ENCODE peak calls at places on chromosomes 6 and 20, in ten cellular contexts. R, V, J, E, K, S, N, U, H and M are unnamed samples.

GRCh38 chr6:111377558-111378120 is 105.4 kb downstream of the REV3L start:
- DNase-seq in R (no peak), V (no peak), J (peak), E (no peak), K (no peak), S (no peak), N (no peak), U (no peak), H (peak), M (no peak)

GRCh38 chr20:31945790-31946189 is 6.1 kb downstream of the PDRG1 start:
- DNase-seq in R (no peak), V (peak), J (no peak), E (no peak), K (no peak), S (no peak), N (no peak), U (no peak), H (no peak), M (no peak)

GRCh38 chr6:69719602-69720193 is 77.1 kb downstream of the LMBRD1 start:
- DNase-seq in R (no peak), V (peak), J (peak), E (no peak), K (peak), S (no peak), N (no peak), U (no peak), H (peak), M (no peak)

GRCh38 chr6:38058022-38058421 is 238.5 kb downstream of the ZFAND3 start:
- DNase-seq in R (no peak), V (peak), J (peak), E (no peak), K (no peak), S (no peak), N (no peak), U (no peak), H (peak), M (no peak)

GRCh38 chr6:21601932-21602390 is 8.4 kb downstream of the SOX4 start:
- DNase-seq in R (no peak), V (no peak), J (no peak), E (no peak), K (no peak), S (no peak), N (no peak), U (no peak), H (no peak), M (no peak)

GRCh38 chr6:165178056-165178455 is 131.3 kb downstream of the C6orf118 start:
- DNase-seq in R (no peak), V (no peak), J (no peak), E (no peak), K (no peak), S (no peak), N (no peak), U (no peak), H (peak), M (no peak)

GRCh38 chr20:50001784-50002311 is 19.1 kb downstream of the SNAI1 start:
- DNase-seq in R (no peak), V (no peak), J (no peak), E (no peak), K (no peak), S (no peak), N (no peak), U (no peak), H (peak), M (no peak)

GRCh38 chr20:40511478-40511877 is 177.6 kb downstream of the MAFB start:
- DNase-seq in R (no peak), V (no peak), J (no peak), E (no peak), K (no peak), S (no peak), N (no peak), U (no peak), H (peak), M (peak)

GRCh38 chr6:12720310-12720709 is 3.7 kb downstream of the PHACTR1 start:
- DNase-seq in R (no peak), V (no peak), J (no peak), E (no peak), K (no peak), S (peak), N (no peak), U (no peak), H (no peak), M (no peak)

GRCh38 chr6:811186-811585 is 118.2 kb upstream of the EXOC2 start:
- DNase-seq in R (no peak), V (no peak), J (no peak), E (no peak), K (no peak), S (no peak), N (no peak), U (no peak), H (no peak), M (no peak)

GRCh38 chr20:58084966-58085365 is 143.5 kb downstream of the ANKRD60 start:
- DNase-seq in R (no peak), V (no peak), J (no peak), E (no peak), K (no peak), S (no peak), N (no peak), U (no peak), H (peak), M (peak)

GRCh38 chr20:23130622-23130916 is 44.4 kb upstream of the CD93 start:
- DNase-seq in R (no peak), V (no peak), J (no peak), E (no peak), K (no peak), S (no peak), N (no peak), U (no peak), H (no peak), M (no peak)